ENCODE peak calls at places on chromosomes 4 and X, in seven cellular contexts. Y is activated CD4-positive, alpha-beta T cell treated with anti-CD3 and anti-CD28 coated beads for 48 hours; H is CD8-positive, alpha-beta memory T cell; F is NCI-H460; M is NT2/D1; J is EL; B is sigmoid colon. P is an unnamed sample.
A peak's percentile ranks its signal among the peaks of the same experiment; 100 is the strongest.

GRCh38 chrX:20211261-20211786 is 55.4 kb downstream of the RPS6KA3 start:
- DNase-seq in H (no peak), F (no peak), Y (no peak), M (no peak), B (no peak), J (no peak), P (no peak)

GRCh38 chr4:176377705-176378302 is 58.0 kb downstream of the SPCS3 start:
- DNase-seq in H (no peak), Y (no peak), J (peak; percentile 19), M (no peak), F (peak; percentile 32), B (no peak), P (peak; percentile 6)

GRCh38 chr4:156774422-156774821 is 197.2 kb downstream of the PDGFC start:
- DNase-seq in Y (no peak), M (no peak), H (no peak), J (peak; percentile 86), B (no peak), F (no peak), P (no peak)

GRCh38 chr4:7799723-7800122 is 139.9 kb downstream of the AFAP1 start:
- DNase-seq in M (no peak), B (no peak), F (no peak), H (no peak), J (no peak), Y (no peak), P (no peak)

GRCh38 chrX:134673123-134673522 is 14.9 kb upstream of the PLAC1 start:
- DNase-seq in B (no peak), J (no peak), H (no peak), Y (no peak), F (no peak), M (no peak), P (no peak)

GRCh38 chr4:2186133-2186864 is 55.6 kb downstream of the HAUS3 start:
- DNase-seq in J (peak; percentile 26), F (peak; percentile 25), M (peak; percentile 51), B (no peak), Y (no peak), H (no peak), P (peak; percentile 36)

GRCh38 chrX:153065389-153065788 is 6.9 kb upstream of the PNMA6A start:
- DNase-seq in M (no peak), H (no peak), Y (no peak), F (no peak), B (no peak), J (peak; percentile 17), P (no peak)

GRCh38 chr4:88102029-88102428 is 56.4 kb downstream of the ABCG2 start:
- DNase-seq in J (no peak), M (no peak), B (no peak), Y (no peak), F (no peak), H (no peak), P (no peak)

GRCh38 chr4:52643846-52644245 is 15.3 kb downstream of the USP46 start:
- DNase-seq in M (no peak), Y (no peak), F (no peak), H (no peak), J (peak; percentile 43), B (peak; percentile 81), P (no peak)

GRCh38 chrX:33138677-33139249 is 72.6 kb downstream of the DMD start:
- DNase-seq in H (no peak), F (no peak), B (no peak), Y (no peak), M (no peak), J (no peak), P (no peak)

GRCh38 chrX:11533211-11533651 is 132.5 kb downstream of the ARHGAP6 start:
- DNase-seq in J (peak; percentile 64), F (peak; percentile 78), Y (no peak), H (peak; percentile 67), M (peak; percentile 33), B (no peak), P (peak; percentile 81)

GRCh38 chr4:108270466-108271450 is 102.0 kb upstream of the LEF1 start:
- DNase-seq in M (no peak), F (no peak), B (no peak), H (no peak), Y (no peak), J (peak; percentile 75), P (no peak)

P was measured in NCI-H345.